ENCODE peak calls at places on chromosome 3, in six cellular contexts. One of them, this sample, is unnamed.

GRCh38 chr3:9890249-9891071 is at the start of gene JAGN1:
- DNase-seq in uterus: peak
- DNase-seq in A549: peak
- DNase-seq in lower leg skin: peak
- DNase-seq in K562: peak
- DNase-seq in ovary: peak
- DNase-seq in this sample: peak

GRCh38 chr3:107870989-107871638 is 219.7 kb downstream of the CD47 start:
- DNase-seq in uterus: no peak
- DNase-seq in A549: no peak
- DNase-seq in lower leg skin: no peak
- DNase-seq in K562: peak
- DNase-seq in ovary: no peak
- DNase-seq in this sample: peak

GRCh38 chr3:28915711-28916481 is 365.0 kb upstream of the RBMS3 start:
- DNase-seq in uterus: no peak
- DNase-seq in A549: peak
- DNase-seq in lower leg skin: no peak
- DNase-seq in K562: no peak
- DNase-seq in ovary: no peak
- DNase-seq in this sample: no peak

GRCh38 chr3:128322030-128323022 is 144.4 kb downstream of the DNAJB8 start:
- DNase-seq in uterus: peak
- DNase-seq in A549: peak
- DNase-seq in lower leg skin: no peak
- DNase-seq in K562: peak
- DNase-seq in ovary: no peak
- DNase-seq in this sample: peak

GRCh38 chr3:57397175-57398026 is 104.9 kb upstream of the ASB14 start:
- DNase-seq in uterus: peak
- DNase-seq in A549: peak
- DNase-seq in lower leg skin: no peak
- DNase-seq in K562: peak
- DNase-seq in ovary: no peak
- DNase-seq in this sample: peak

GRCh38 chr3:152405915-152406802 is 137.4 kb downstream of the MBNL1 start:
- DNase-seq in uterus: no peak
- DNase-seq in A549: peak
- DNase-seq in lower leg skin: no peak
- DNase-seq in K562: no peak
- DNase-seq in ovary: no peak
- DNase-seq in this sample: no peak

GRCh38 chr3:46097691-46098241 is 70.5 kb upstream of the XCR1 start:
- DNase-seq in uterus: peak
- DNase-seq in A549: no peak
- DNase-seq in lower leg skin: peak
- DNase-seq in K562: no peak
- DNase-seq in ovary: no peak
- DNase-seq in this sample: peak

GRCh38 chr3:25547928-25548327 is 116.8 kb downstream of the TOP2B start:
- DNase-seq in uterus: no peak
- DNase-seq in A549: no peak
- DNase-seq in lower leg skin: no peak
- DNase-seq in K562: no peak
- DNase-seq in ovary: no peak
- DNase-seq in this sample: no peak

GRCh38 chr3:57855943-57856342 is 99.8 kb downstream of the SLMAP start:
- DNase-seq in uterus: no peak
- DNase-seq in A549: no peak
- DNase-seq in lower leg skin: no peak
- DNase-seq in K562: no peak
- DNase-seq in ovary: no peak
- DNase-seq in this sample: peak

GRCh38 chr3:46811615-46812236 is 51.5 kb downstream of the MYL3 start:
- DNase-seq in uterus: no peak
- DNase-seq in A549: no peak
- DNase-seq in lower leg skin: no peak
- DNase-seq in K562: peak
- DNase-seq in ovary: no peak
- DNase-seq in this sample: no peak

GRCh38 chr3:182896553-182896952 is 83.8 kb downstream of the DCUN1D1 start:
- DNase-seq in uterus: no peak
- DNase-seq in A549: no peak
- DNase-seq in lower leg skin: no peak
- DNase-seq in K562: no peak
- DNase-seq in ovary: no peak
- DNase-seq in this sample: no peak

GRCh38 chr3:33196538-33196937 is 22.1 kb downstream of the SUSD5 start:
- DNase-seq in uterus: no peak
- DNase-seq in A549: peak
- DNase-seq in lower leg skin: no peak
- DNase-seq in K562: no peak
- DNase-seq in ovary: no peak
- DNase-seq in this sample: no peak

GRCh38 chr3:15647629-15648167 is 46.2 kb downstream of the BTD start:
- DNase-seq in uterus: no peak
- DNase-seq in A549: no peak
- DNase-seq in lower leg skin: no peak
- DNase-seq in K562: no peak
- DNase-seq in ovary: no peak
- DNase-seq in this sample: no peak

GRCh38 chr3:122969585-122970453 is 57.7 kb downstream of the SEMA5B start:
- DNase-seq in uterus: peak
- DNase-seq in A549: no peak
- DNase-seq in lower leg skin: peak
- DNase-seq in K562: no peak
- DNase-seq in ovary: no peak
- DNase-seq in this sample: no peak

GRCh38 chr3:174156200-174156599 is 702.9 kb upstream of the NAALADL2 start:
- DNase-seq in uterus: no peak
- DNase-seq in A549: no peak
- DNase-seq in lower leg skin: no peak
- DNase-seq in K562: no peak
- DNase-seq in ovary: no peak
- DNase-seq in this sample: no peak

GRCh38 chr3:134299185-134299887 is 48.7 kb upstream of the RYK start:
- DNase-seq in uterus: no peak
- DNase-seq in A549: no peak
- DNase-seq in lower leg skin: no peak
- DNase-seq in K562: no peak
- DNase-seq in ovary: no peak
- DNase-seq in this sample: peak

GRCh38 chr3:73669268-73669667 is 44.5 kb upstream of the PDZRN3 start:
- DNase-seq in uterus: no peak
- DNase-seq in A549: no peak
- DNase-seq in lower leg skin: no peak
- DNase-seq in K562: no peak
- DNase-seq in ovary: no peak
- DNase-seq in this sample: no peak

GRCh38 chr3:185162634-185163033 is 9.8 kb upstream of the C3orf70 start:
- DNase-seq in uterus: no peak
- DNase-seq in A549: no peak
- DNase-seq in lower leg skin: no peak
- DNase-seq in K562: no peak
- DNase-seq in ovary: no peak
- DNase-seq in this sample: no peak

DNA sequence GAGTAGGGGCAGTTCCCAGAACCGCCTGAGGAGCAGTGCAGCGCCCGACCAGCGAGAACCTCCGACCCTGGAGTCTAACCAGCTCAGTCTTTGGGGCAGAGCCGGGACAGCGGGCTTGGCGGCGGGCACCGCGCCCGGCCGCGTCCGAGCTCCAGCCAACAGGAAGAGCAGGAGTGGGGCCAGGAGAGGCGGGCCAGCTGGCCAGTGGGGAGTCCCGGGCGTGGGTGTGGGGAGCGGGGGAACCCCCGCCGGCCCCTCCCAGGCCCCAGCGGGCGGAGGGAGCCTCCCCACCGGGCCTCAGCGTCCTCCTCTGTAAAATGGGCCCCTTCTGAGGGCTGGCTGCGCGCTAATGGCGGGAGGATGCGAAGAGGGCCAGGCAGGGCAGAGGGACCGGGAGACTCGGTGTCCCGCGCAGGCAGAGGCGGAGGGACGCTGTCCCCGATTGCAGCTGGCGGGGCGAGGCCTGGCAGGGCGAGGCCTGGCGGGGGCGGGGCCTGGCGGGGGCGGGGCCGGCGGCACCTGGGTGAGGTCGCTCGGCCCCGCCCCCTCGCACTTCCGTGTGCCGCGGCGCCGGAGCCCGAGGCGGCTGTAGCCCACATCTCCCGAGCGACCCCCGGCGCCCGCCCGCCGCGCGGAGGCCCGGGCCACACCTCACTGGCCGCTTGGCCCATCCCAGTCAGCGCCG is at the start of gene PRKCD:
- DNase-seq in uterus: peak
- DNase-seq in A549: peak
- DNase-seq in lower leg skin: peak
- DNase-seq in K562: peak
- DNase-seq in ovary: peak
- DNase-seq in this sample: peak
- TF ChIP-seq POLR2A in uterus: no peak
- TF ChIP-seq POLR2A in A549: peak
- TF ChIP-seq POLR2A in lower leg skin: no peak
- TF ChIP-seq POLR2A in K562: no peak
- TF ChIP-seq POLR2A in ovary: peak
- TF ChIP-seq POLR2A in this sample: no peak

GRCh38 chr3:99637381-99638111 is 848 bp upstream of the COL8A1 start:
- DNase-seq in uterus: peak
- DNase-seq in A549: no peak
- DNase-seq in lower leg skin: no peak
- DNase-seq in K562: no peak
- DNase-seq in ovary: peak
- DNase-seq in this sample: no peak

GRCh38 chr3:99637041-99637380 is 1.4 kb upstream of the COL8A1 start:
- DNase-seq in uterus: no peak
- DNase-seq in A549: no peak
- DNase-seq in lower leg skin: no peak
- DNase-seq in K562: no peak
- DNase-seq in ovary: no peak
- DNase-seq in this sample: no peak

GRCh38 chr3:99640214-99640851 is 1.9 kb downstream of the COL8A1 start:
- DNase-seq in uterus: no peak
- DNase-seq in A549: no peak
- DNase-seq in lower leg skin: no peak
- DNase-seq in K562: no peak
- DNase-seq in ovary: no peak
- DNase-seq in this sample: no peak

GRCh38 chr3:99639579-99639978 is 1.2 kb downstream of the COL8A1 start:
- DNase-seq in uterus: no peak
- DNase-seq in A549: no peak
- DNase-seq in lower leg skin: no peak
- DNase-seq in K562: no peak
- DNase-seq in ovary: no peak
- DNase-seq in this sample: no peak

GRCh38 chr3:99638244-99638948 is at the start of gene COL8A1:
- DNase-seq in uterus: peak
- DNase-seq in A549: no peak
- DNase-seq in lower leg skin: no peak
- DNase-seq in K562: no peak
- DNase-seq in ovary: peak
- DNase-seq in this sample: no peak
- TF ChIP-seq POLR2A in uterus: no peak
- TF ChIP-seq POLR2A in A549: no peak
- TF ChIP-seq POLR2A in lower leg skin: no peak
- TF ChIP-seq POLR2A in K562: no peak
- TF ChIP-seq POLR2A in ovary: peak
- TF ChIP-seq POLR2A in this sample: no peak

GRCh38 chr3:124886168-124887051 is 755 bp downstream of the ITGB5 start:
- DNase-seq in uterus: peak
- DNase-seq in A549: peak
- DNase-seq in lower leg skin: no peak
- DNase-seq in K562: peak
- DNase-seq in ovary: peak
- DNase-seq in this sample: no peak
- TF ChIP-seq POLR2A in uterus: peak
- TF ChIP-seq POLR2A in A549: peak
- TF ChIP-seq POLR2A in lower leg skin: no peak
- TF ChIP-seq POLR2A in K562: no peak
- TF ChIP-seq POLR2A in ovary: no peak
- TF ChIP-seq POLR2A in this sample: no peak

GRCh38 chr3:61979645-61980430 is 393.5 kb downstream of the FEZF2 start:
- DNase-seq in uterus: no peak
- DNase-seq in A549: no peak
- DNase-seq in lower leg skin: no peak
- DNase-seq in K562: no peak
- DNase-seq in ovary: no peak
- DNase-seq in this sample: no peak
- TF ChIP-seq POLR2A in uterus: no peak
- TF ChIP-seq POLR2A in A549: no peak
- TF ChIP-seq POLR2A in lower leg skin: no peak
- TF ChIP-seq POLR2A in K562: no peak
- TF ChIP-seq POLR2A in ovary: no peak
- TF ChIP-seq POLR2A in this sample: no peak

GRCh38 chr3:43707266-43707665 is 16.5 kb downstream of the ABHD5 start:
- DNase-seq in uterus: no peak
- DNase-seq in A549: no peak
- DNase-seq in lower leg skin: no peak
- DNase-seq in K562: no peak
- DNase-seq in ovary: no peak
- DNase-seq in this sample: no peak

GRCh38 chr3:43709022-43709421 is 18.3 kb downstream of the ABHD5 start:
- DNase-seq in uterus: no peak
- DNase-seq in A549: no peak
- DNase-seq in lower leg skin: no peak
- DNase-seq in K562: no peak
- DNase-seq in ovary: no peak
- DNase-seq in this sample: no peak

GRCh38 chr3:43706342-43706741 is 15.6 kb downstream of the ABHD5 start:
- DNase-seq in uterus: no peak
- DNase-seq in A549: no peak
- DNase-seq in lower leg skin: no peak
- DNase-seq in K562: no peak
- DNase-seq in ovary: no peak
- DNase-seq in this sample: no peak

GRCh38 chr3:43707998-43708397 is 17.3 kb downstream of the ABHD5 start:
- DNase-seq in uterus: no peak
- DNase-seq in A549: peak
- DNase-seq in lower leg skin: no peak
- DNase-seq in K562: no peak
- DNase-seq in ovary: no peak
- DNase-seq in this sample: no peak

GRCh38 chr3:43704697-43705096 is 14.0 kb downstream of the ABHD5 start:
- DNase-seq in uterus: no peak
- DNase-seq in A549: no peak
- DNase-seq in lower leg skin: no peak
- DNase-seq in K562: no peak
- DNase-seq in ovary: no peak
- DNase-seq in this sample: peak
- TF ChIP-seq POLR2A in uterus: no peak
- TF ChIP-seq POLR2A in A549: no peak
- TF ChIP-seq POLR2A in lower leg skin: no peak
- TF ChIP-seq POLR2A in K562: no peak
- TF ChIP-seq POLR2A in ovary: no peak
- TF ChIP-seq POLR2A in this sample: no peak

GRCh38 chr3:106609666-106610301 is 741.0 kb upstream of the CBLB start:
- DNase-seq in uterus: peak
- DNase-seq in A549: peak
- DNase-seq in lower leg skin: peak
- DNase-seq in K562: peak
- DNase-seq in ovary: peak
- DNase-seq in this sample: peak
- TF ChIP-seq POLR2A in uterus: no peak
- TF ChIP-seq POLR2A in A549: no peak
- TF ChIP-seq POLR2A in lower leg skin: no peak
- TF ChIP-seq POLR2A in K562: no peak
- TF ChIP-seq POLR2A in ovary: no peak
- TF ChIP-seq POLR2A in this sample: no peak

This sample was measured in erythroblast.